ENCODE peak calls at places on chromosomes 4 and X, in four cellular contexts. M, T, Y and V are unnamed samples.

GRCh38 chr4:80186666-80187065 is 10.6 kb upstream of the PRDM8 start:
- DNase-seq in T (no peak), M (no peak), Y (no peak), V (no peak)

GRCh38 chr4:102959503-102959902 is 60.0 kb downstream of the SLC9B1 start:
- DNase-seq in T (no peak), Y (no peak), M (no peak), V (no peak)

GRCh38 chr4:91448668-91449330 is 855.0 kb upstream of the GRID2 start:
- DNase-seq in M (no peak), T (no peak), Y (no peak), V (no peak)

GRCh38 chr4:86816463-86817107 is 32.6 kb downstream of the SLC10A6 start:
- DNase-seq in T (no peak), M (no peak), Y (no peak), V (peak)

GRCh38 chr4:34880246-34880645 is 1364.1 kb downstream of the ARAP2 start:
- DNase-seq in Y (no peak), T (no peak), M (no peak), V (no peak)

GRCh38 chr4:16194199-16194598 is 32.1 kb downstream of the TAPT1 start:
- DNase-seq in M (no peak), T (no peak), Y (no peak), V (peak)

GRCh38 chr4:1055721-1056590 is 44.5 kb downstream of the FGFRL1 start:
- DNase-seq in Y (peak), M (peak), T (no peak), V (peak)

GRCh38 chr4:102758241-102758871 is 2.4 kb downstream of the MANBA start:
- DNase-seq in Y (no peak), T (no peak), M (no peak), V (no peak)

GRCh38 chrX:132636080-132636479 is 147.2 kb upstream of the MBNL3 start:
- DNase-seq in Y (no peak), T (no peak), M (no peak), V (peak)

GRCh38 chr4:71906096-71906495 is 122.2 kb upstream of the GC start:
- DNase-seq in Y (no peak), T (no peak), M (no peak), V (no peak)

GRCh38 chr4:88447339-88447738 is 9.6 kb upstream of the HERC5 start:
- DNase-seq in Y (no peak), T (no peak), M (no peak), V (no peak)

GRCh38 chrX:22338740-22339139 is 66.0 kb downstream of the CBLL2 start:
- DNase-seq in M (no peak), T (no peak), Y (no peak), V (peak)